ENCODE peak calls at places on chromosomes 3 and 15, in seven cellular contexts. One of them, this sample, is unnamed.

GRCh38 chr15:27828721-27829120 is 270.4 kb downstream of the OCA2 start:
- DNase-seq in HepG2: no peak
- DNase-seq in K562: no peak
- DNase-seq in SK-N-SH: no peak
- DNase-seq in H1: no peak
- DNase-seq in HCT116: no peak
- DNase-seq in GM12878: no peak
- DNase-seq in this sample: no peak

GRCh38 chr3:73499787-73500186 is 125.0 kb downstream of the PDZRN3 start:
- DNase-seq in HepG2: no peak
- DNase-seq in K562: no peak
- DNase-seq in SK-N-SH: no peak
- DNase-seq in H1: no peak
- DNase-seq in HCT116: no peak
- DNase-seq in GM12878: no peak
- DNase-seq in this sample: no peak

GRCh38 chr15:64092864-64093626 is 593 bp downstream of the CIAO2A start:
- DNase-seq in HepG2: peak; percentile 72
- DNase-seq in K562: peak; percentile 85
- DNase-seq in SK-N-SH: peak; percentile 57
- DNase-seq in H1: no peak
- DNase-seq in HCT116: no peak
- DNase-seq in GM12878: no peak
- DNase-seq in this sample: peak; percentile 38

GRCh38 chr3:179036226-179036625 is 35.4 kb downstream of the ZMAT3 start:
- DNase-seq in HepG2: no peak
- DNase-seq in K562: no peak
- DNase-seq in SK-N-SH: no peak
- DNase-seq in H1: no peak
- DNase-seq in HCT116: no peak
- DNase-seq in GM12878: no peak
- DNase-seq in this sample: no peak

GRCh38 chr3:71525376-71525775 is 58.2 kb downstream of the FOXP1 start:
- DNase-seq in HepG2: no peak
- DNase-seq in K562: no peak
- DNase-seq in SK-N-SH: no peak
- DNase-seq in H1: no peak
- DNase-seq in HCT116: no peak
- DNase-seq in GM12878: no peak
- DNase-seq in this sample: no peak

GRCh38 chr3:154151969-154152368 is 30.8 kb downstream of the ARHGEF26 start:
- DNase-seq in HepG2: no peak
- DNase-seq in K562: no peak
- DNase-seq in SK-N-SH: no peak
- DNase-seq in H1: no peak
- DNase-seq in HCT116: no peak
- DNase-seq in GM12878: no peak
- DNase-seq in this sample: no peak

GRCh38 chr15:58856090-58856489 is 77.4 kb downstream of the SLTM start:
- DNase-seq in HepG2: no peak
- DNase-seq in K562: no peak
- DNase-seq in SK-N-SH: no peak
- DNase-seq in H1: no peak
- DNase-seq in HCT116: no peak
- DNase-seq in GM12878: no peak
- DNase-seq in this sample: no peak

GRCh38 chr3:134315286-134316106 is 58.8 kb downstream of the AMOTL2 start:
- DNase-seq in HepG2: no peak
- DNase-seq in K562: peak; percentile 17
- DNase-seq in SK-N-SH: no peak
- DNase-seq in H1: no peak
- DNase-seq in HCT116: no peak
- DNase-seq in GM12878: no peak
- DNase-seq in this sample: no peak

GRCh38 chr15:48602358-48603122 is 43.0 kb downstream of the FBN1 start:
- DNase-seq in HepG2: no peak
- DNase-seq in K562: no peak
- DNase-seq in SK-N-SH: no peak
- DNase-seq in H1: no peak
- DNase-seq in HCT116: no peak
- DNase-seq in GM12878: no peak
- DNase-seq in this sample: no peak

GRCh38 chr3:38689774-38690173 is 40.3 kb upstream of the SCN5A start:
- DNase-seq in HepG2: no peak
- DNase-seq in K562: peak; percentile 18
- DNase-seq in SK-N-SH: no peak
- DNase-seq in H1: no peak
- DNase-seq in HCT116: no peak
- DNase-seq in GM12878: no peak
- DNase-seq in this sample: no peak

GRCh38 chr15:66151809-66152208 is 101.7 kb downstream of the MEGF11 start:
- DNase-seq in HepG2: no peak
- DNase-seq in K562: no peak
- DNase-seq in SK-N-SH: peak; percentile 50
- DNase-seq in H1: no peak
- DNase-seq in HCT116: no peak
- DNase-seq in GM12878: no peak
- DNase-seq in this sample: no peak

GRCh38 chr3:14434105-14434504 is 31.7 kb downstream of the SLC6A6 start:
- DNase-seq in HepG2: no peak
- DNase-seq in K562: no peak
- DNase-seq in SK-N-SH: no peak
- DNase-seq in H1: no peak
- DNase-seq in HCT116: no peak
- DNase-seq in GM12878: no peak
- DNase-seq in this sample: no peak

GRCh38 chr3:59364471-59364870 is 314.6 kb upstream of the CFAP20DC start:
- DNase-seq in HepG2: no peak
- DNase-seq in K562: no peak
- DNase-seq in SK-N-SH: no peak
- DNase-seq in H1: no peak
- DNase-seq in HCT116: no peak
- DNase-seq in GM12878: no peak
- DNase-seq in this sample: no peak

GRCh38 chr3:132785292-132785691 is 63.1 kb upstream of the NPHP3 start:
- DNase-seq in HepG2: no peak
- DNase-seq in K562: no peak
- DNase-seq in SK-N-SH: no peak
- DNase-seq in H1: no peak
- DNase-seq in HCT116: no peak
- DNase-seq in GM12878: no peak
- DNase-seq in this sample: no peak

GRCh38 chr15:70375006-70375409 is 277.3 kb upstream of the TLE3 start:
- DNase-seq in HepG2: no peak
- DNase-seq in K562: no peak
- DNase-seq in SK-N-SH: peak; percentile 74
- DNase-seq in H1: no peak
- DNase-seq in HCT116: no peak
- DNase-seq in GM12878: no peak
- DNase-seq in this sample: no peak

GRCh38 chr15:98526094-98526493 is 122.2 kb upstream of the IGF1R start:
- DNase-seq in HepG2: no peak
- DNase-seq in K562: no peak
- DNase-seq in SK-N-SH: no peak
- DNase-seq in H1: no peak
- DNase-seq in HCT116: no peak
- DNase-seq in GM12878: no peak
- DNase-seq in this sample: no peak

GRCh38 chr15:98528056-98528725 is 120.1 kb upstream of the IGF1R start:
- DNase-seq in HepG2: peak; percentile 88
- DNase-seq in K562: no peak
- DNase-seq in SK-N-SH: no peak
- DNase-seq in H1: no peak
- DNase-seq in HCT116: no peak
- DNase-seq in GM12878: no peak
- DNase-seq in this sample: no peak

GRCh38 chr15:98532063-98532462 is 116.3 kb upstream of the IGF1R start:
- DNase-seq in HepG2: no peak
- DNase-seq in K562: no peak
- DNase-seq in SK-N-SH: no peak
- DNase-seq in H1: no peak
- DNase-seq in HCT116: no peak
- DNase-seq in GM12878: no peak
- DNase-seq in this sample: no peak

GRCh38 chr15:98529205-98530145 is 118.9 kb upstream of the IGF1R start:
- DNase-seq in HepG2: peak; percentile 18
- DNase-seq in K562: no peak
- DNase-seq in SK-N-SH: no peak
- DNase-seq in H1: no peak
- DNase-seq in HCT116: no peak
- DNase-seq in GM12878: no peak
- DNase-seq in this sample: no peak

GRCh38 chr15:98530570-98530969 is 117.8 kb upstream of the IGF1R start:
- DNase-seq in HepG2: no peak
- DNase-seq in K562: no peak
- DNase-seq in SK-N-SH: no peak
- DNase-seq in H1: no peak
- DNase-seq in HCT116: no peak
- DNase-seq in GM12878: no peak
- DNase-seq in this sample: no peak
- H3K27me3 ChIP-seq in HepG2: peaks cover 12% of the 10 kb centered on the region
- H3K27me3 ChIP-seq in K562: peaks cover 19% of the 10 kb centered on the region
- H3K27me3 ChIP-seq in SK-N-SH: peaks cover 19% of the 10 kb centered on the region
- H3K27me3 ChIP-seq in H1: no peaks in the 10 kb centered on the region
- H3K27me3 ChIP-seq in HCT116: peaks cover 38% of the 10 kb centered on the region
- H3K27me3 ChIP-seq in GM12878: no peaks in the 10 kb centered on the region
- H3K27me3 ChIP-seq in this sample: peaks cover 5% of the 10 kb centered on the region

GRCh38 chr3:99400352-99400751 is 238.0 kb upstream of the COL8A1 start:
- DNase-seq in HepG2: no peak
- DNase-seq in K562: no peak
- DNase-seq in SK-N-SH: no peak
- DNase-seq in H1: no peak
- DNase-seq in HCT116: no peak
- DNase-seq in GM12878: no peak
- DNase-seq in this sample: no peak

GRCh38 chr3:99396651-99397050 is 241.7 kb upstream of the COL8A1 start:
- DNase-seq in HepG2: no peak
- DNase-seq in K562: no peak
- DNase-seq in SK-N-SH: no peak
- DNase-seq in H1: no peak
- DNase-seq in HCT116: no peak
- DNase-seq in GM12878: no peak
- DNase-seq in this sample: no peak

GRCh38 chr3:99394831-99395733 is 243.3 kb upstream of the COL8A1 start:
- DNase-seq in HepG2: no peak
- DNase-seq in K562: no peak
- DNase-seq in SK-N-SH: no peak
- DNase-seq in H1: no peak
- DNase-seq in HCT116: no peak
- DNase-seq in GM12878: no peak
- DNase-seq in this sample: no peak
- TF ChIP-seq YY1 in HepG2: no peak
- TF ChIP-seq YY1 in K562: no peak
- TF ChIP-seq YY1 in SK-N-SH: no peak
- TF ChIP-seq YY1 in H1: no peak
- TF ChIP-seq YY1 in HCT116: no peak
- TF ChIP-seq YY1 in GM12878: no peak
- TF ChIP-seq YY1 in this sample: no peak

DNA sequence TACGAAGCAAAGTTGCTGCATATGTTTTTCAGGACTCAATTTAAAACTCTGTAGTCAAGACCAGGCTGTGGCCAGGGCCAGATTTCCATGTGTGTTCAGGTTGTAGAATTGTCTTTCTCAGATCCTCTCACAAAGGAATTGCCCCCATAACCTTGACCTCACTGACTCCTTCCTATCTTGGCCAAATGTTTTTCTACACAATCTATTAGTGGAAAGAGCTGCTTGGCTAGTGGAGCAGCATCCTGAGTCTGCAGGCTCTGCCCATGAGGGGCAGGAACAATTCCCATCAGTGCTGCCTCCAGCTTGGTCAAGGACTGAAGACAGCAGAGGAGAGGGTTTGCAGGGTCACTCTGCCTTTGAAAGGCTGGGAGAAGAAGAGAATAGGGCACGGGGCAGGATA is 6.9 kb upstream of the TBC1D21 start:
- DNase-seq in HepG2: no peak
- DNase-seq in K562: no peak
- DNase-seq in SK-N-SH: no peak
- DNase-seq in H1: no peak
- DNase-seq in HCT116: no peak
- DNase-seq in GM12878: no peak
- DNase-seq in this sample: no peak
- H3K27me3 ChIP-seq in HepG2: peaks cover 5% of the 10 kb centered on the region
- H3K27me3 ChIP-seq in K562: no peaks in the 10 kb centered on the region
- H3K27me3 ChIP-seq in SK-N-SH: peaks cover 22% of the 10 kb centered on the region
- H3K27me3 ChIP-seq in H1: no peaks in the 10 kb centered on the region
- H3K27me3 ChIP-seq in HCT116: peaks cover 75% of the 10 kb centered on the region
- H3K27me3 ChIP-seq in GM12878: no peaks in the 10 kb centered on the region
- H3K27me3 ChIP-seq in this sample: no peaks in the 10 kb centered on the region

GRCh38 chr3:177476921-177477435 is 279.7 kb upstream of the TBL1XR1 start:
- DNase-seq in HepG2: no peak
- DNase-seq in K562: no peak
- DNase-seq in SK-N-SH: no peak
- DNase-seq in H1: no peak
- DNase-seq in HCT116: no peak
- DNase-seq in GM12878: no peak
- DNase-seq in this sample: no peak

GRCh38 chr3:177475266-177475665 is 278.0 kb upstream of the TBL1XR1 start:
- DNase-seq in HepG2: peak; percentile 64
- DNase-seq in K562: no peak
- DNase-seq in SK-N-SH: no peak
- DNase-seq in H1: no peak
- DNase-seq in HCT116: no peak
- DNase-seq in GM12878: no peak
- DNase-seq in this sample: no peak

GRCh38 chr3:177481329-177481728 is 284.0 kb upstream of the TBL1XR1 start:
- DNase-seq in HepG2: no peak
- DNase-seq in K562: peak; percentile 15
- DNase-seq in SK-N-SH: no peak
- DNase-seq in H1: no peak
- DNase-seq in HCT116: no peak
- DNase-seq in GM12878: no peak
- DNase-seq in this sample: no peak

GRCh38 chr3:177479630-177480029 is 282.3 kb upstream of the TBL1XR1 start:
- DNase-seq in HepG2: no peak
- DNase-seq in K562: no peak
- DNase-seq in SK-N-SH: no peak
- DNase-seq in H1: no peak
- DNase-seq in HCT116: no peak
- DNase-seq in GM12878: no peak
- DNase-seq in this sample: no peak

DNA sequence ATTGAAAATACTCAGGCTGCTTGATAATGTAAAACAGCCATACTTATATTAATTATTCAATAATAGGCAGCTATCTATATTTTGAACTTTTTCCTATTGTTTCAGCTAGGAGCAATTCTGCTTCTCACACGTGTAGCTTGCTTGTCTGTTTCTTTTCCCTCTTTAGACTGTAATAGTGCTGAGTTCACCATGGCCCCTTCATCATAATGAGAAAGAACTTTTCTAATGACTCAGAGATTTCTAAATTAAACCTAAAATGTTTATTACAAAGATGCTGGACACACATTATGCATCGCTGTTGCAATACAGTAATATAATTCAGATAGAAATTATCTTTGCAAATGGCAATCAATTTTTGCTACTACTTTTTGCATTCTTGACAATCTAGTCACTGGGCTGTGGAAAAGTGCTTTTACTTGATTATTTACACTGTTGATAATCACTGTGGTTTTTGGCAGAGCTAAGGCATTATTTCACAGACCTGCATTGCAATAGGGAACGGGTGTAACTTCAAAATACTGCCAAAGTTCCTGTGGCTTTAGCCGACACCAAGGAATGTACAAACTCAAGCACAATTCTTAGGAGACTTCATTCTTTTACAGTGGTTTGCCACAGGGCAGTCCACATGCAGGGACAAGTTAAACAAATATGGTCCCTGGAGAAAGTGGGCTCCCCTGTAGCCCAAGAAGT is 281.0 kb upstream of the TBL1XR1 start:
- DNase-seq in HepG2: peak; percentile 23
- DNase-seq in K562: no peak
- DNase-seq in SK-N-SH: no peak
- DNase-seq in H1: no peak
- DNase-seq in HCT116: peak; percentile 56
- DNase-seq in GM12878: no peak
- DNase-seq in this sample: no peak
- TF ChIP-seq YY1 in HepG2: no peak
- TF ChIP-seq YY1 in K562: no peak
- TF ChIP-seq YY1 in SK-N-SH: peak; percentile 32
- TF ChIP-seq YY1 in H1: no peak
- TF ChIP-seq YY1 in HCT116: no peak
- TF ChIP-seq YY1 in GM12878: no peak
- TF ChIP-seq YY1 in this sample: no peak

This sample was measured in NT2/D1.